ENCODE peak calls at places on chromosome 4, in eight cellular contexts. One of them, this sample, is unnamed.

GRCh38 chr4:66482186-66482585 is 811.9 kb upstream of the EPHA5 start:
- DNase-seq in tibial nerve: no peak
- DNase-seq in stimulated activated CD4-positive, alpha-beta T cell treated with anti-CD3 and anti-CD28 coated beads, Interleukin-15, amount 100 ng/mL, for 1 hour: no peak
- DNase-seq in AG08396: no peak
- DNase-seq in stimulated activated CD8-positive, alpha-beta memory T cell treated with anti-CD3 and anti-CD28 coated beads, Interleukin-4, amount 100 ng/mL, for 4 hours: no peak
- DNase-seq in stimulated activated effector memory CD8-positive, alpha-beta T cell treated with anti-CD3 and anti-CD28 coated beads, Interleukin-12 subunit alpha, Interleukin-12 subunit beta, amount 100 ng/mL, for 72 hours: no peak
- DNase-seq in NCI-H774: no peak
- DNase-seq in activated T-cell treated with anti-CD3 and anti-CD28 coated beads for 1 hour: no peak
- DNase-seq in this sample: no peak

GRCh38 chr4:155741546-155741945 is 17.3 kb upstream of the GUCY1B1 start:
- DNase-seq in NCI-H774: no peak
- DNase-seq in activated T-cell treated with anti-CD3 and anti-CD28 coated beads for 1 hour: no peak
- DNase-seq in tibial nerve: no peak
- DNase-seq in stimulated activated effector memory CD8-positive, alpha-beta T cell treated with anti-CD3 and anti-CD28 coated beads, Interleukin-12 subunit alpha, Interleukin-12 subunit beta, amount 100 ng/mL, for 72 hours: no peak
- DNase-seq in stimulated activated CD8-positive, alpha-beta memory T cell treated with anti-CD3 and anti-CD28 coated beads, Interleukin-4, amount 100 ng/mL, for 4 hours: no peak
- DNase-seq in stimulated activated CD4-positive, alpha-beta T cell treated with anti-CD3 and anti-CD28 coated beads, Interleukin-15, amount 100 ng/mL, for 1 hour: no peak
- DNase-seq in AG08396: no peak
- DNase-seq in this sample: no peak

GRCh38 chr4:124432500-124432899 is 280.0 kb downstream of the ANKRD50 start:
- DNase-seq in tibial nerve: no peak
- DNase-seq in stimulated activated CD4-positive, alpha-beta T cell treated with anti-CD3 and anti-CD28 coated beads, Interleukin-15, amount 100 ng/mL, for 1 hour: no peak
- DNase-seq in stimulated activated CD8-positive, alpha-beta memory T cell treated with anti-CD3 and anti-CD28 coated beads, Interleukin-4, amount 100 ng/mL, for 4 hours: no peak
- DNase-seq in activated T-cell treated with anti-CD3 and anti-CD28 coated beads for 1 hour: no peak
- DNase-seq in NCI-H774: no peak
- DNase-seq in AG08396: no peak
- DNase-seq in stimulated activated effector memory CD8-positive, alpha-beta T cell treated with anti-CD3 and anti-CD28 coated beads, Interleukin-12 subunit alpha, Interleukin-12 subunit beta, amount 100 ng/mL, for 72 hours: no peak
- DNase-seq in this sample: no peak

GRCh38 chr4:1711055-1711905 is 839 bp downstream of the SLBP start:
- DNase-seq in tibial nerve: no peak
- DNase-seq in AG08396: peak
- DNase-seq in NCI-H774: no peak
- DNase-seq in activated T-cell treated with anti-CD3 and anti-CD28 coated beads for 1 hour: no peak
- DNase-seq in stimulated activated CD4-positive, alpha-beta T cell treated with anti-CD3 and anti-CD28 coated beads, Interleukin-15, amount 100 ng/mL, for 1 hour: no peak
- DNase-seq in stimulated activated CD8-positive, alpha-beta memory T cell treated with anti-CD3 and anti-CD28 coated beads, Interleukin-4, amount 100 ng/mL, for 4 hours: no peak
- DNase-seq in stimulated activated effector memory CD8-positive, alpha-beta T cell treated with anti-CD3 and anti-CD28 coated beads, Interleukin-12 subunit alpha, Interleukin-12 subunit beta, amount 100 ng/mL, for 72 hours: peak
- DNase-seq in this sample: no peak

GRCh38 chr4:84218002-84218401 is 281.1 kb downstream of the NKX6-1 start:
- DNase-seq in stimulated activated CD8-positive, alpha-beta memory T cell treated with anti-CD3 and anti-CD28 coated beads, Interleukin-4, amount 100 ng/mL, for 4 hours: no peak
- DNase-seq in tibial nerve: no peak
- DNase-seq in AG08396: no peak
- DNase-seq in stimulated activated CD4-positive, alpha-beta T cell treated with anti-CD3 and anti-CD28 coated beads, Interleukin-15, amount 100 ng/mL, for 1 hour: no peak
- DNase-seq in NCI-H774: no peak
- DNase-seq in stimulated activated effector memory CD8-positive, alpha-beta T cell treated with anti-CD3 and anti-CD28 coated beads, Interleukin-12 subunit alpha, Interleukin-12 subunit beta, amount 100 ng/mL, for 72 hours: no peak
- DNase-seq in activated T-cell treated with anti-CD3 and anti-CD28 coated beads for 1 hour: no peak
- DNase-seq in this sample: no peak

GRCh38 chr4:55038176-55038890 is 87.1 kb downstream of the KDR start:
- DNase-seq in NCI-H774: no peak
- DNase-seq in activated T-cell treated with anti-CD3 and anti-CD28 coated beads for 1 hour: no peak
- DNase-seq in tibial nerve: peak
- DNase-seq in AG08396: peak
- DNase-seq in stimulated activated effector memory CD8-positive, alpha-beta T cell treated with anti-CD3 and anti-CD28 coated beads, Interleukin-12 subunit alpha, Interleukin-12 subunit beta, amount 100 ng/mL, for 72 hours: no peak
- DNase-seq in stimulated activated CD8-positive, alpha-beta memory T cell treated with anti-CD3 and anti-CD28 coated beads, Interleukin-4, amount 100 ng/mL, for 4 hours: no peak
- DNase-seq in stimulated activated CD4-positive, alpha-beta T cell treated with anti-CD3 and anti-CD28 coated beads, Interleukin-15, amount 100 ng/mL, for 1 hour: no peak
- DNase-seq in this sample: no peak

GRCh38 chr4:141220271-141220654 is 432 bp upstream of the ZNF330 start:
- DNase-seq in activated T-cell treated with anti-CD3 and anti-CD28 coated beads for 1 hour: no peak
- DNase-seq in stimulated activated CD8-positive, alpha-beta memory T cell treated with anti-CD3 and anti-CD28 coated beads, Interleukin-4, amount 100 ng/mL, for 4 hours: no peak
- DNase-seq in AG08396: no peak
- DNase-seq in stimulated activated effector memory CD8-positive, alpha-beta T cell treated with anti-CD3 and anti-CD28 coated beads, Interleukin-12 subunit alpha, Interleukin-12 subunit beta, amount 100 ng/mL, for 72 hours: no peak
- DNase-seq in stimulated activated CD4-positive, alpha-beta T cell treated with anti-CD3 and anti-CD28 coated beads, Interleukin-15, amount 100 ng/mL, for 1 hour: no peak
- DNase-seq in NCI-H774: no peak
- DNase-seq in tibial nerve: no peak
- DNase-seq in this sample: no peak

GRCh38 chr4:87956501-87956900 is 19.0 kb upstream of the SPP1 start:
- DNase-seq in stimulated activated effector memory CD8-positive, alpha-beta T cell treated with anti-CD3 and anti-CD28 coated beads, Interleukin-12 subunit alpha, Interleukin-12 subunit beta, amount 100 ng/mL, for 72 hours: no peak
- DNase-seq in AG08396: no peak
- DNase-seq in tibial nerve: no peak
- DNase-seq in activated T-cell treated with anti-CD3 and anti-CD28 coated beads for 1 hour: no peak
- DNase-seq in NCI-H774: no peak
- DNase-seq in stimulated activated CD8-positive, alpha-beta memory T cell treated with anti-CD3 and anti-CD28 coated beads, Interleukin-4, amount 100 ng/mL, for 4 hours: no peak
- DNase-seq in stimulated activated CD4-positive, alpha-beta T cell treated with anti-CD3 and anti-CD28 coated beads, Interleukin-15, amount 100 ng/mL, for 1 hour: no peak
- DNase-seq in this sample: no peak

GRCh38 chr4:175048111-175048784 is 130.1 kb downstream of the ADAM29 start:
- DNase-seq in activated T-cell treated with anti-CD3 and anti-CD28 coated beads for 1 hour: no peak
- DNase-seq in tibial nerve: no peak
- DNase-seq in stimulated activated CD4-positive, alpha-beta T cell treated with anti-CD3 and anti-CD28 coated beads, Interleukin-15, amount 100 ng/mL, for 1 hour: no peak
- DNase-seq in NCI-H774: no peak
- DNase-seq in stimulated activated CD8-positive, alpha-beta memory T cell treated with anti-CD3 and anti-CD28 coated beads, Interleukin-4, amount 100 ng/mL, for 4 hours: no peak
- DNase-seq in stimulated activated effector memory CD8-positive, alpha-beta T cell treated with anti-CD3 and anti-CD28 coated beads, Interleukin-12 subunit alpha, Interleukin-12 subunit beta, amount 100 ng/mL, for 72 hours: no peak
- DNase-seq in AG08396: no peak
- DNase-seq in this sample: no peak

GRCh38 chr4:65918217-65918616 is 247.9 kb upstream of the EPHA5 start:
- DNase-seq in stimulated activated effector memory CD8-positive, alpha-beta T cell treated with anti-CD3 and anti-CD28 coated beads, Interleukin-12 subunit alpha, Interleukin-12 subunit beta, amount 100 ng/mL, for 72 hours: no peak
- DNase-seq in activated T-cell treated with anti-CD3 and anti-CD28 coated beads for 1 hour: no peak
- DNase-seq in AG08396: no peak
- DNase-seq in stimulated activated CD4-positive, alpha-beta T cell treated with anti-CD3 and anti-CD28 coated beads, Interleukin-15, amount 100 ng/mL, for 1 hour: no peak
- DNase-seq in stimulated activated CD8-positive, alpha-beta memory T cell treated with anti-CD3 and anti-CD28 coated beads, Interleukin-4, amount 100 ng/mL, for 4 hours: no peak
- DNase-seq in tibial nerve: no peak
- DNase-seq in NCI-H774: no peak
- DNase-seq in this sample: no peak

GRCh38 chr4:168751263-168752225 is 254.7 kb downstream of the PALLD start:
- DNase-seq in activated T-cell treated with anti-CD3 and anti-CD28 coated beads for 1 hour: no peak
- DNase-seq in stimulated activated effector memory CD8-positive, alpha-beta T cell treated with anti-CD3 and anti-CD28 coated beads, Interleukin-12 subunit alpha, Interleukin-12 subunit beta, amount 100 ng/mL, for 72 hours: no peak
- DNase-seq in stimulated activated CD4-positive, alpha-beta T cell treated with anti-CD3 and anti-CD28 coated beads, Interleukin-15, amount 100 ng/mL, for 1 hour: no peak
- DNase-seq in NCI-H774: no peak
- DNase-seq in AG08396: peak
- DNase-seq in stimulated activated CD8-positive, alpha-beta memory T cell treated with anti-CD3 and anti-CD28 coated beads, Interleukin-4, amount 100 ng/mL, for 4 hours: no peak
- DNase-seq in tibial nerve: no peak
- DNase-seq in this sample: no peak

GRCh38 chr4:153438916-153439756 is 27.0 kb upstream of the TMEM131L start:
- DNase-seq in activated T-cell treated with anti-CD3 and anti-CD28 coated beads for 1 hour: peak
- DNase-seq in NCI-H774: no peak
- DNase-seq in AG08396: no peak
- DNase-seq in tibial nerve: no peak
- DNase-seq in stimulated activated CD4-positive, alpha-beta T cell treated with anti-CD3 and anti-CD28 coated beads, Interleukin-15, amount 100 ng/mL, for 1 hour: no peak
- DNase-seq in stimulated activated CD8-positive, alpha-beta memory T cell treated with anti-CD3 and anti-CD28 coated beads, Interleukin-4, amount 100 ng/mL, for 4 hours: peak
- DNase-seq in stimulated activated effector memory CD8-positive, alpha-beta T cell treated with anti-CD3 and anti-CD28 coated beads, Interleukin-12 subunit alpha, Interleukin-12 subunit beta, amount 100 ng/mL, for 72 hours: no peak
- DNase-seq in this sample: no peak

GRCh38 chr4:6472008-6472386 is 417 bp downstream of the PPP2R2C start:
- DNase-seq in stimulated activated effector memory CD8-positive, alpha-beta T cell treated with anti-CD3 and anti-CD28 coated beads, Interleukin-12 subunit alpha, Interleukin-12 subunit beta, amount 100 ng/mL, for 72 hours: no peak
- DNase-seq in activated T-cell treated with anti-CD3 and anti-CD28 coated beads for 1 hour: no peak
- DNase-seq in tibial nerve: no peak
- DNase-seq in stimulated activated CD8-positive, alpha-beta memory T cell treated with anti-CD3 and anti-CD28 coated beads, Interleukin-4, amount 100 ng/mL, for 4 hours: no peak
- DNase-seq in stimulated activated CD4-positive, alpha-beta T cell treated with anti-CD3 and anti-CD28 coated beads, Interleukin-15, amount 100 ng/mL, for 1 hour: no peak
- DNase-seq in AG08396: no peak
- DNase-seq in NCI-H774: no peak
- DNase-seq in this sample: no peak

GRCh38 chr4:37601527-37601926 is 84.6 kb downstream of the RELL1 start:
- DNase-seq in AG08396: peak
- DNase-seq in activated T-cell treated with anti-CD3 and anti-CD28 coated beads for 1 hour: no peak
- DNase-seq in tibial nerve: no peak
- DNase-seq in stimulated activated CD4-positive, alpha-beta T cell treated with anti-CD3 and anti-CD28 coated beads, Interleukin-15, amount 100 ng/mL, for 1 hour: no peak
- DNase-seq in stimulated activated effector memory CD8-positive, alpha-beta T cell treated with anti-CD3 and anti-CD28 coated beads, Interleukin-12 subunit alpha, Interleukin-12 subunit beta, amount 100 ng/mL, for 72 hours: no peak
- DNase-seq in stimulated activated CD8-positive, alpha-beta memory T cell treated with anti-CD3 and anti-CD28 coated beads, Interleukin-4, amount 100 ng/mL, for 4 hours: no peak
- DNase-seq in NCI-H774: no peak
- DNase-seq in this sample: no peak

GRCh38 chr4:8732681-8733243 is 138.9 kb downstream of the HMX1 start:
- DNase-seq in stimulated activated effector memory CD8-positive, alpha-beta T cell treated with anti-CD3 and anti-CD28 coated beads, Interleukin-12 subunit alpha, Interleukin-12 subunit beta, amount 100 ng/mL, for 72 hours: peak
- DNase-seq in AG08396: no peak
- DNase-seq in stimulated activated CD4-positive, alpha-beta T cell treated with anti-CD3 and anti-CD28 coated beads, Interleukin-15, amount 100 ng/mL, for 1 hour: no peak
- DNase-seq in activated T-cell treated with anti-CD3 and anti-CD28 coated beads for 1 hour: no peak
- DNase-seq in NCI-H774: no peak
- DNase-seq in stimulated activated CD8-positive, alpha-beta memory T cell treated with anti-CD3 and anti-CD28 coated beads, Interleukin-4, amount 100 ng/mL, for 4 hours: no peak
- DNase-seq in tibial nerve: no peak
- DNase-seq in this sample: no peak

GRCh38 chr4:41632481-41633073 is 94.6 kb downstream of the LIMCH1 start:
- DNase-seq in activated T-cell treated with anti-CD3 and anti-CD28 coated beads for 1 hour: no peak
- DNase-seq in NCI-H774: no peak
- DNase-seq in stimulated activated CD8-positive, alpha-beta memory T cell treated with anti-CD3 and anti-CD28 coated beads, Interleukin-4, amount 100 ng/mL, for 4 hours: no peak
- DNase-seq in stimulated activated effector memory CD8-positive, alpha-beta T cell treated with anti-CD3 and anti-CD28 coated beads, Interleukin-12 subunit alpha, Interleukin-12 subunit beta, amount 100 ng/mL, for 72 hours: no peak
- DNase-seq in AG08396: peak
- DNase-seq in stimulated activated CD4-positive, alpha-beta T cell treated with anti-CD3 and anti-CD28 coated beads, Interleukin-15, amount 100 ng/mL, for 1 hour: no peak
- DNase-seq in tibial nerve: no peak
- DNase-seq in this sample: no peak

GRCh38 chr4:8086751-8087445 is 71.7 kb downstream of the ABLIM2 start:
- DNase-seq in NCI-H774: no peak
- DNase-seq in tibial nerve: no peak
- DNase-seq in stimulated activated CD8-positive, alpha-beta memory T cell treated with anti-CD3 and anti-CD28 coated beads, Interleukin-4, amount 100 ng/mL, for 4 hours: no peak
- DNase-seq in stimulated activated CD4-positive, alpha-beta T cell treated with anti-CD3 and anti-CD28 coated beads, Interleukin-15, amount 100 ng/mL, for 1 hour: no peak
- DNase-seq in activated T-cell treated with anti-CD3 and anti-CD28 coated beads for 1 hour: no peak
- DNase-seq in AG08396: no peak
- DNase-seq in stimulated activated effector memory CD8-positive, alpha-beta T cell treated with anti-CD3 and anti-CD28 coated beads, Interleukin-12 subunit alpha, Interleukin-12 subunit beta, amount 100 ng/mL, for 72 hours: no peak
- DNase-seq in this sample: no peak

GRCh38 chr4:26130173-26130572 is 190.6 kb upstream of the RBPJ start:
- DNase-seq in stimulated activated CD4-positive, alpha-beta T cell treated with anti-CD3 and anti-CD28 coated beads, Interleukin-15, amount 100 ng/mL, for 1 hour: no peak
- DNase-seq in tibial nerve: no peak
- DNase-seq in stimulated activated CD8-positive, alpha-beta memory T cell treated with anti-CD3 and anti-CD28 coated beads, Interleukin-4, amount 100 ng/mL, for 4 hours: no peak
- DNase-seq in NCI-H774: no peak
- DNase-seq in stimulated activated effector memory CD8-positive, alpha-beta T cell treated with anti-CD3 and anti-CD28 coated beads, Interleukin-12 subunit alpha, Interleukin-12 subunit beta, amount 100 ng/mL, for 72 hours: peak
- DNase-seq in activated T-cell treated with anti-CD3 and anti-CD28 coated beads for 1 hour: no peak
- DNase-seq in AG08396: no peak
- DNase-seq in this sample: no peak

GRCh38 chr4:146340798-146341197 is 126.5 kb downstream of the REELD1 start:
- DNase-seq in NCI-H774: no peak
- DNase-seq in activated T-cell treated with anti-CD3 and anti-CD28 coated beads for 1 hour: no peak
- DNase-seq in stimulated activated CD4-positive, alpha-beta T cell treated with anti-CD3 and anti-CD28 coated beads, Interleukin-15, amount 100 ng/mL, for 1 hour: no peak
- DNase-seq in stimulated activated CD8-positive, alpha-beta memory T cell treated with anti-CD3 and anti-CD28 coated beads, Interleukin-4, amount 100 ng/mL, for 4 hours: no peak
- DNase-seq in tibial nerve: no peak
- DNase-seq in AG08396: peak
- DNase-seq in stimulated activated effector memory CD8-positive, alpha-beta T cell treated with anti-CD3 and anti-CD28 coated beads, Interleukin-12 subunit alpha, Interleukin-12 subunit beta, amount 100 ng/mL, for 72 hours: no peak
- DNase-seq in this sample: peak

GRCh38 chr4:81786063-81786763 is 314.5 kb upstream of the RASGEF1B start:
- DNase-seq in NCI-H774: no peak
- DNase-seq in stimulated activated effector memory CD8-positive, alpha-beta T cell treated with anti-CD3 and anti-CD28 coated beads, Interleukin-12 subunit alpha, Interleukin-12 subunit beta, amount 100 ng/mL, for 72 hours: no peak
- DNase-seq in activated T-cell treated with anti-CD3 and anti-CD28 coated beads for 1 hour: no peak
- DNase-seq in stimulated activated CD8-positive, alpha-beta memory T cell treated with anti-CD3 and anti-CD28 coated beads, Interleukin-4, amount 100 ng/mL, for 4 hours: no peak
- DNase-seq in tibial nerve: peak
- DNase-seq in stimulated activated CD4-positive, alpha-beta T cell treated with anti-CD3 and anti-CD28 coated beads, Interleukin-15, amount 100 ng/mL, for 1 hour: no peak
- DNase-seq in AG08396: no peak
- DNase-seq in this sample: no peak

This sample was measured in SHP77 treated with DMSO at 0.1 percent for 48 hours.